ENCODE peak calls at places on chromosomes 3 and 15, in six cellular contexts. One of them, this sample, is unnamed.

GRCh38 chr3:9330166-9330703 is 32.6 kb upstream of the THUMPD3 start:
- DNase-seq in A549: no peak
- DNase-seq in NB4: no peak
- DNase-seq in K562: no peak
- DNase-seq in endothelial cell of umbilical vein: no peak
- DNase-seq in GM12878: no peak
- DNase-seq in this sample: no peak

GRCh38 chr3:53688989-53689388 is 157.2 kb downstream of the CHDH start:
- DNase-seq in NB4: no peak
- DNase-seq in GM12878: no peak
- DNase-seq in endothelial cell of umbilical vein: no peak
- DNase-seq in A549: no peak
- DNase-seq in K562: no peak
- DNase-seq in this sample: no peak

GRCh38 chr3:127263586-127264231 is 24.1 kb downstream of the PRR20G start:
- DNase-seq in NB4: no peak
- DNase-seq in GM12878: no peak
- DNase-seq in K562: no peak
- DNase-seq in A549: no peak
- DNase-seq in endothelial cell of umbilical vein: no peak
- DNase-seq in this sample: no peak

GRCh38 chr15:52790941-52791751 is 1.0 kb upstream of the ONECUT1 start:
- DNase-seq in GM12878: no peak
- DNase-seq in NB4: no peak
- DNase-seq in A549: no peak
- DNase-seq in endothelial cell of umbilical vein: no peak
- DNase-seq in K562: no peak
- DNase-seq in this sample: no peak

GRCh38 chr3:117202415-117202814 is 492.8 kb downstream of the TUSC7 start:
- DNase-seq in NB4: no peak
- DNase-seq in K562: no peak
- DNase-seq in GM12878: no peak
- DNase-seq in A549: no peak
- DNase-seq in endothelial cell of umbilical vein: no peak
- DNase-seq in this sample: no peak

GRCh38 chr3:24196526-24196925 is 251.4 kb downstream of the NR1D2 start:
- DNase-seq in endothelial cell of umbilical vein: no peak
- DNase-seq in NB4: no peak
- DNase-seq in A549: no peak
- DNase-seq in K562: no peak
- DNase-seq in GM12878: no peak
- DNase-seq in this sample: no peak

GRCh38 chr15:100516592-100517489 is 11.9 kb downstream of the CERS3 start:
- DNase-seq in K562: no peak
- DNase-seq in A549: no peak
- DNase-seq in endothelial cell of umbilical vein: no peak
- DNase-seq in NB4: peak
- DNase-seq in GM12878: no peak
- DNase-seq in this sample: no peak

GRCh38 chr3:72756900-72757299 is 91.3 kb downstream of the SHQ1 start:
- DNase-seq in endothelial cell of umbilical vein: peak
- DNase-seq in K562: no peak
- DNase-seq in A549: no peak
- DNase-seq in GM12878: peak
- DNase-seq in NB4: peak
- DNase-seq in this sample: no peak

GRCh38 chr3:73509812-73510211 is 114.9 kb downstream of the PDZRN3 start:
- DNase-seq in K562: no peak
- DNase-seq in endothelial cell of umbilical vein: no peak
- DNase-seq in A549: no peak
- DNase-seq in GM12878: no peak
- DNase-seq in NB4: no peak
- DNase-seq in this sample: no peak

GRCh38 chr3:111321786-111322185 is 220.2 kb upstream of the CD96 start:
- DNase-seq in A549: no peak
- DNase-seq in GM12878: no peak
- DNase-seq in K562: no peak
- DNase-seq in NB4: no peak
- DNase-seq in endothelial cell of umbilical vein: no peak
- DNase-seq in this sample: no peak

GRCh38 chr3:50623840-50624474 is 7.0 kb downstream of the MAPKAPK3 start:
- DNase-seq in A549: no peak
- DNase-seq in endothelial cell of umbilical vein: peak
- DNase-seq in K562: no peak
- DNase-seq in GM12878: no peak
- DNase-seq in NB4: no peak
- DNase-seq in this sample: no peak

GRCh38 chr3:160921020-160921635 is 165.1 kb downstream of the PPM1L start:
- DNase-seq in K562: peak
- DNase-seq in NB4: peak
- DNase-seq in GM12878: no peak
- DNase-seq in endothelial cell of umbilical vein: peak
- DNase-seq in A549: peak
- DNase-seq in this sample: peak

GRCh38 chr3:123388811-123389210 is 60.1 kb downstream of the ADCY5 start:
- DNase-seq in A549: no peak
- DNase-seq in NB4: no peak
- DNase-seq in GM12878: no peak
- DNase-seq in K562: no peak
- DNase-seq in endothelial cell of umbilical vein: no peak
- DNase-seq in this sample: no peak

GRCh38 chr3:171566803-171567422 is 106.7 kb upstream of the TNIK start:
- DNase-seq in A549: peak
- DNase-seq in K562: peak
- DNase-seq in GM12878: peak
- DNase-seq in NB4: peak
- DNase-seq in endothelial cell of umbilical vein: peak
- DNase-seq in this sample: peak

GRCh38 chr3:167861649-167862048 is 126.1 kb downstream of the SERPINI1 start:
- DNase-seq in endothelial cell of umbilical vein: no peak
- DNase-seq in GM12878: no peak
- DNase-seq in A549: no peak
- DNase-seq in K562: no peak
- DNase-seq in NB4: peak
- DNase-seq in this sample: no peak

GRCh38 chr3:65660000-65660598 is 378.6 kb downstream of the MAGI1 start:
- DNase-seq in A549: no peak
- DNase-seq in endothelial cell of umbilical vein: no peak
- DNase-seq in K562: no peak
- DNase-seq in GM12878: no peak
- DNase-seq in NB4: no peak
- DNase-seq in this sample: peak

GRCh38 chr3:79018671-79019136 is 749.1 kb downstream of the ROBO1 start:
- DNase-seq in K562: no peak
- DNase-seq in GM12878: no peak
- DNase-seq in endothelial cell of umbilical vein: peak
- DNase-seq in NB4: no peak
- DNase-seq in A549: peak
- DNase-seq in this sample: peak

GRCh38 chr3:160678447-160678846 is 1.5 kb downstream of the ARL14 start:
- DNase-seq in GM12878: no peak
- DNase-seq in endothelial cell of umbilical vein: peak
- DNase-seq in A549: no peak
- DNase-seq in K562: no peak
- DNase-seq in NB4: no peak
- DNase-seq in this sample: peak

GRCh38 chr3:59980576-59980975 is 930.8 kb upstream of the CFAP20DC start:
- DNase-seq in NB4: no peak
- DNase-seq in endothelial cell of umbilical vein: no peak
- DNase-seq in A549: no peak
- DNase-seq in GM12878: no peak
- DNase-seq in K562: no peak
- DNase-seq in this sample: no peak

GRCh38 chr15:60520825-60521368 is 42.0 kb upstream of the ICE2 start:
- DNase-seq in GM12878: no peak
- DNase-seq in endothelial cell of umbilical vein: peak
- DNase-seq in A549: peak
- DNase-seq in K562: peak
- DNase-seq in NB4: peak
- DNase-seq in this sample: peak

GRCh38 chr3:17136251-17136721 is 251.5 kb downstream of the PLCL2 start:
- DNase-seq in K562: no peak
- DNase-seq in endothelial cell of umbilical vein: no peak
- DNase-seq in A549: no peak
- DNase-seq in GM12878: no peak
- DNase-seq in NB4: no peak
- DNase-seq in this sample: no peak

GRCh38 chr3:100335137-100335833 is 728 bp downstream of the NIT2 start:
- DNase-seq in NB4: peak
- DNase-seq in K562: peak
- DNase-seq in GM12878: no peak
- DNase-seq in A549: peak
- DNase-seq in endothelial cell of umbilical vein: peak
- DNase-seq in this sample: peak

GRCh38 chr3:96961576-96961975 is 147.2 kb downstream of the EPHA6 start:
- DNase-seq in NB4: no peak
- DNase-seq in endothelial cell of umbilical vein: no peak
- DNase-seq in GM12878: no peak
- DNase-seq in A549: no peak
- DNase-seq in K562: no peak
- DNase-seq in this sample: no peak

GRCh38 chr15:70596354-70597055 is 166.9 kb downstream of the UACA start:
- DNase-seq in endothelial cell of umbilical vein: peak
- DNase-seq in GM12878: no peak
- DNase-seq in K562: no peak
- DNase-seq in NB4: peak
- DNase-seq in A549: peak
- DNase-seq in this sample: peak

GRCh38 chr3:45929042-45929679 is 14.1 kb upstream of the CXCR6 start:
- DNase-seq in A549: peak
- DNase-seq in GM12878: no peak
- DNase-seq in NB4: peak
- DNase-seq in K562: peak
- DNase-seq in endothelial cell of umbilical vein: peak
- DNase-seq in this sample: peak

GRCh38 chr3:127745656-127746399 is 73.1 kb downstream of the ABTB1 start:
- DNase-seq in GM12878: no peak
- DNase-seq in K562: no peak
- DNase-seq in NB4: no peak
- DNase-seq in endothelial cell of umbilical vein: no peak
- DNase-seq in A549: no peak
- DNase-seq in this sample: no peak

GRCh38 chr3:170962426-170962825 is 54.0 kb upstream of the EIF5A2 start:
- DNase-seq in NB4: no peak
- DNase-seq in endothelial cell of umbilical vein: no peak
- DNase-seq in A549: no peak
- DNase-seq in K562: no peak
- DNase-seq in GM12878: no peak
- DNase-seq in this sample: no peak

DNA sequence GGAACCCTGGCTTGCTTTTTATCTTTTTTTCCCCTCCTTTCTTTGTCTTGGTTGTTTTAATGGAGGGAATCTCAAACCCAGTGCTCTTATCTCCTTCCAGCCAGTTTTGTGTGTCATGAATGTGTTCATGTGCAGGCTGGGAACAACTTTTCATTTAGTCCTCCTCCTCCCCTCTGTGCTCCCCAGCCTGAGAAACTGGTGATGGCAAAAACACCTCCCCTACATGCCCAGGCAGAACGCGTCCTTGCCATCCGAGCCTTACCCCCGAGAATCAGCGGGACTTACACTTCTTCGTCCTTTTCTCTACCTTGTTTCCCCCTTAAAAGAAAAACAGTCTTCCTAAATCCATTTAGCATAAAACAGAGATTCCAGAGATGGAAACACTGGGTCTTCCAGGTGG is 10.8 kb downstream of the SEMA3G start:
- DNase-seq in A549: no peak
- DNase-seq in GM12878: no peak
- DNase-seq in K562: no peak
- DNase-seq in endothelial cell of umbilical vein: no peak
- DNase-seq in NB4: no peak
- DNase-seq in this sample: no peak
- TF ChIP-seq MYC in A549: no peak
- TF ChIP-seq MYC in GM12878: no peak
- TF ChIP-seq MYC in K562: no peak
- TF ChIP-seq MYC in endothelial cell of umbilical vein: no peak
- TF ChIP-seq MYC in NB4: no peak
- TF ChIP-seq MYC in this sample: no peak

GRCh38 chr15:90520365-90520764 is 9.4 kb upstream of the CRTC3 start:
- DNase-seq in endothelial cell of umbilical vein: no peak
- DNase-seq in NB4: no peak
- DNase-seq in A549: no peak
- DNase-seq in GM12878: peak
- DNase-seq in K562: no peak
- DNase-seq in this sample: no peak
- TF ChIP-seq MYC in endothelial cell of umbilical vein: no peak
- TF ChIP-seq MYC in NB4: no peak
- TF ChIP-seq MYC in A549: no peak
- TF ChIP-seq MYC in GM12878: no peak
- TF ChIP-seq MYC in K562: no peak
- TF ChIP-seq MYC in this sample: no peak

GRCh38 chr3:143794793-143795462 is 53.3 kb downstream of the SLC9A9 start:
- DNase-seq in GM12878: no peak
- DNase-seq in K562: no peak
- DNase-seq in A549: no peak
- DNase-seq in NB4: no peak
- DNase-seq in endothelial cell of umbilical vein: no peak
- DNase-seq in this sample: no peak

GRCh38 chr3:143795849-143796248 is 52.4 kb downstream of the SLC9A9 start:
- DNase-seq in A549: no peak
- DNase-seq in GM12878: no peak
- DNase-seq in K562: no peak
- DNase-seq in NB4: no peak
- DNase-seq in endothelial cell of umbilical vein: no peak
- DNase-seq in this sample: no peak

DNA sequence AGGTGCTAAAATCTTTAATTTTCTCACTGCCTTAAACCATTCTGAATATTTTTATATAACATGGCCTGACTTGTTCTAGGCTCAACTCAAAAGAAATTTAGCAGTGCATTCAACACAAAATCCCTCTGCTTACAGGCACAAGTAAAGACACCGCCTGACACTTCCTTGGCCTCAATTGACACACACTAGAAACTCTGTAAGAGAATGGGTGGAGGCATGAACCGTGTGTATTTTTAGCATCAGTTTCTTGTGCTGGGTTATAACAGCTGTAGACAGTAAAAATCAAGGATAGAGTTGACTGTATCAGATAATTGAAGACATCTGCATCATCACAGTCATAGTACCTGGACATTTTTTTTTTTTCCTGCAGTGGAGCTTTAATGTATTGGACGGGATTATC is 54.3 kb downstream of the SLC9A9 start:
- DNase-seq in K562: no peak
- DNase-seq in NB4: no peak
- DNase-seq in endothelial cell of umbilical vein: no peak
- DNase-seq in A549: no peak
- DNase-seq in GM12878: no peak
- DNase-seq in this sample: no peak
- TF ChIP-seq MYC in K562: no peak
- TF ChIP-seq MYC in NB4: no peak
- TF ChIP-seq MYC in endothelial cell of umbilical vein: no peak
- TF ChIP-seq MYC in A549: no peak
- TF ChIP-seq MYC in GM12878: no peak
- TF ChIP-seq MYC in this sample: no peak

DNA sequence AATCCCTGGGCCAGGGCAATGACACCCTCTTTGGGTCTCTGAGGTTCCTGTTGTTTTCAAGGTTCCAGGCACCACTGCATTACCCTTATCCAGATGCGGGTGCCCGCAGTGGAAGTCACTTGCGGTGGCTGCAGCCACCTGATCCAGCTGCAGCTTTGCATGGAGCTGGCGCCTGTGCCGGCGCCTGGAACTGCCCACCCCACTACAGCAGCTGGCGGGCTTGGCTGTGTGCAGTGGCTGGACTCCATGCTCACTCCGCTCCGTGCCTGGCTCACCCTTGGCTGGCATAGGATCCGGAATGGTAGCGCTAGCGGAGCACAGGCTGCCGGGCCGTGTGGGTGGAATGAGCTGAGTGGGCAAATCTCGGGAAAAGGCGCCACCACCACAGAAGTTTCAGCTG is 832.6 kb upstream of the CADM2 start:
- DNase-seq in endothelial cell of umbilical vein: no peak
- DNase-seq in NB4: no peak
- DNase-seq in A549: no peak
- DNase-seq in K562: no peak
- DNase-seq in GM12878: no peak
- DNase-seq in this sample: no peak
- TF ChIP-seq MYC in endothelial cell of umbilical vein: no peak
- TF ChIP-seq MYC in NB4: no peak
- TF ChIP-seq MYC in A549: no peak
- TF ChIP-seq MYC in K562: no peak
- TF ChIP-seq MYC in GM12878: no peak
- TF ChIP-seq MYC in this sample: no peak